ENCODE peak calls at places on chromosome 1, in six cellular contexts. C is OCI-LY7, X is GM20000, L is brain microvascular endothelial cell, S is tibial artery, W is AG09319. A is an unnamed sample.

GRCh38 chr1:171126504-171126903 is 35.8 kb downstream of the FMO3 start:
- DNase-seq in X (no peak), C (no peak), L (no peak), W (no peak), S (peak; percentile 63), A (no peak)

GRCh38 chr1:61864501-61864900 is 122.2 kb downstream of the PATJ start:
- DNase-seq in X (no peak), S (no peak), C (no peak), L (no peak), W (no peak), A (no peak)

GRCh38 chr1:81999364-81999763 is 198.6 kb downstream of the ADGRL2 start:
- DNase-seq in L (no peak), W (no peak), C (no peak), S (no peak), X (no peak), A (no peak)

GRCh38 chr1:197736689-197737088 is 38.6 kb downstream of the DENND1B start:
- DNase-seq in C (no peak), W (peak; percentile 18), X (no peak), S (no peak), L (peak; percentile 2), A (no peak)

GRCh38 chr1:116852910-116853309 is 56.8 kb upstream of the PTGFRN start:
- DNase-seq in L (peak; percentile 58), W (no peak), C (no peak), X (no peak), S (no peak), A (no peak)

GRCh38 chr1:59434336-59434735 is 137.4 kb downstream of the FGGY start:
- DNase-seq in C (no peak), W (no peak), S (no peak), X (no peak), L (no peak), A (no peak)

GRCh38 chr1:23480187-23481025 is 3.6 kb downstream of the ASAP3 start:
- DNase-seq in W (no peak), X (no peak), C (peak; percentile 60), L (no peak), S (no peak), A (no peak)

GRCh38 chr1:162663086-162663485 is 30.8 kb downstream of the DDR2 start:
- DNase-seq in L (peak; percentile 49), S (no peak), C (no peak), X (peak; percentile 39), W (no peak), A (no peak)

GRCh38 chr1:171814692-171815091 is 26.6 kb upstream of the DNM3 start:
- DNase-seq in W (peak; percentile 47), C (no peak), S (no peak), X (no peak), L (no peak), A (no peak)

GRCh38 chr1:161021959-161022332 is 994 bp upstream of the F11R start:
- DNase-seq in X (no peak), C (no peak), S (no peak), W (no peak), L (no peak), A (no peak)

GRCh38 chr1:37919277-37919676 is 27.6 kb downstream of the INPP5B start:
- DNase-seq in W (no peak), L (peak; percentile 34), C (peak; percentile 58), S (no peak), X (no peak), A (no peak)

GRCh38 chr1:5706239-5706638 is 286.0 kb downstream of the NPHP4 start:
- DNase-seq in W (no peak), X (no peak), C (no peak), L (no peak), S (no peak), A (no peak)

GRCh38 chr1:113109908-113110554 is 37.0 kb downstream of the LRIG2 start:
- DNase-seq in C (no peak), X (no peak), L (peak; percentile 96), S (peak; percentile 22), W (peak; percentile 88), A (peak; percentile 49)

GRCh38 chr1:210669951-210670350 is 341.2 kb downstream of the HHAT start:
- DNase-seq in W (no peak), C (no peak), L (no peak), X (no peak), S (no peak), A (no peak)

GRCh38 chr1:32702599-32703478 is at the start of gene SYNC:
- DNase-seq in S (peak; percentile 57), C (no peak), L (peak; percentile 40), W (peak; percentile 45), X (peak; percentile 70), A (no peak)

GRCh38 chr1:15063346-15063745 is 90.2 kb upstream of the TMEM51 start:
- DNase-seq in X (no peak), S (no peak), C (no peak), L (no peak), W (no peak), A (no peak)

GRCh38 chr1:209651148-209651547 is 1.1 kb downstream of the LAMB3 start:
- DNase-seq in L (peak; percentile 79), W (no peak), X (peak; percentile 56), S (peak; percentile 79), C (no peak), A (peak; percentile 77)

GRCh38 chr1:99707535-99708142 is 58.8 kb downstream of the FRRS1 start:
- DNase-seq in C (peak; percentile 67), W (peak; percentile 24), L (peak; percentile 79), S (peak; percentile 78), X (peak; percentile 42), A (peak; percentile 86)

GRCh38 chr1:3684031-3684430 is 31.7 kb downstream of the TP73 start:
- DNase-seq in S (no peak), L (no peak), W (no peak), X (peak; percentile 24), C (no peak), A (no peak)

GRCh38 chr1:26984291-26984690 is 9.2 kb upstream of the TRNP1 start:
- DNase-seq in W (no peak), C (no peak), L (no peak), S (no peak), X (no peak), A (no peak)

GRCh38 chr1:9922342-9922741 is 12.3 kb upstream of the CTNNBIP1 start:
- DNase-seq in S (no peak), W (no peak), X (no peak), L (no peak), C (no peak), A (no peak)

GRCh38 chr1:22412932-22413727 is 38.5 kb upstream of the ZBTB40 start:
- DNase-seq in C (no peak), L (peak; percentile 28), W (no peak), S (no peak), X (no peak), A (peak; percentile 37)

GRCh38 chr1:8122160-8122476 is 96.0 kb upstream of the ERRFI1 start:
- DNase-seq in X (no peak), S (no peak), C (no peak), L (peak; percentile 89), W (no peak), A (peak; percentile 92)

GRCh38 chr1:7299329-7299799 is 471.7 kb upstream of the VAMP3 start:
- DNase-seq in C (no peak), W (peak; percentile 88), L (peak; percentile 98), S (peak; percentile 52), X (no peak), A (peak; percentile 93)

DNA sequence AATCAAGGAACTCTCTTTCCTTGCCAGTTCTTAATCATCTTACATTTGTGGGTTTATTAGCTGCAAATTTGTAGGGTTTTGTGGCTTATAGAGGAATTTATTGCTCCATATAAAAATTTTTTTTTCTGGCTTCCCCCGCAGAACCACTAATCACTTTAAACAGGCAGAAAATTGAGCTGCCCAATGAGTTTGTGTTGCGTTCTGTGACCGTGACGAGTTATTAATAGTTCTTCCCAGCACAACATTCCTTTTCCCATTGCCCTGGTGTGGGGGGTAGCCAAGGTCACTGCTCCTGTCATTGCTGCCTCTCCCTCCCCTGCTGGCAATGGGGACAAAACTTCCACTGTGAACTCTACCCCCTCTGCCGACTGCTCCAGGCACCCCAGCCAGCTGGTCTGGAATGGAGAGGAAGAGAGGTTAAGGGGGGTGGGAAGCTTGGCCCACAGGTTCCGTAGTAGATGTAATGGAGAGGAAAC is 55.1 kb downstream of the UBE2T start:
- DNase-seq in L (no peak), S (peak; percentile 48), X (no peak), W (peak; percentile 63), C (no peak), A (peak; percentile 60)
- TF ChIP-seq CTCF in L (peak; percentile 35), S (no peak), X (no peak), W (peak; percentile 14), C (no peak), A (no peak)

DNA sequence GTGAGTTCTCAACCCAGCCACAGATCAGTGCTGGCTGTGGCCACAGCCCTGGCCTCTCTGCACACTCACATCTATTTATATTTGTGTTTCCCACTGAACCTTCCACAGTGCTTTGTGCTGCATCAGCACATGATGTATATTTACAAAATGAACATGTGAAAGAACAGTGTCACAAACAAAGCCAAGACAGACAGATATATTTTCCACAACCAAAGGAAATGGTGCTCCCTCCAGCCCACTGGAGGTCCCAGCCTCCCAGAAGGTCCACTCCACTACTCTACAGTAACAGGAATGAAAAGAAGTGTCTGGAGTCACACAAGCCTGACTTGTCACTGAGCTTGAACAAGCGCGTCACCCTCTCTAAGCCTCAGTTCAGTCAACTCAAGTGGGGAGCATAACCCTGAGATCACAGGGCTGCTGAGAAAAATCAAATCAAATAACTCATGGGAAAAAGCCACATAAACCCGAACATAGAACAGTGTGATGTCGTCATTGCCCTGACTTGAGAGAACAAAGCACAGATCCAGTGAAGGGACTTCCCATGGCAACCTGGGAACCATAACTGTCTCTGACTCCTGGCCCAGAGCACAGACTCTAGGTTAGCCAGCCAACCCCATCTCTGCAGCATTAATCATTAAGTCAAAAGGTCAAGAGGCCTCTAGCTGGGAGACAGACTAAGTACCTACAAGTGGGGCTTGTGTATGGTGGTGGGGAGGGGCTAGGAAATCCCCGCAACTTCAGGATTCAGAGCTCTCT is 121.2 kb downstream of the TRABD2B start:
- DNase-seq in L (peak; percentile 8), S (no peak), W (no peak), X (no peak), C (no peak), A (no peak)
- TF ChIP-seq CTCF in L (no peak), S (no peak), W (no peak), X (no peak), C (no peak), A (no peak)

DNA sequence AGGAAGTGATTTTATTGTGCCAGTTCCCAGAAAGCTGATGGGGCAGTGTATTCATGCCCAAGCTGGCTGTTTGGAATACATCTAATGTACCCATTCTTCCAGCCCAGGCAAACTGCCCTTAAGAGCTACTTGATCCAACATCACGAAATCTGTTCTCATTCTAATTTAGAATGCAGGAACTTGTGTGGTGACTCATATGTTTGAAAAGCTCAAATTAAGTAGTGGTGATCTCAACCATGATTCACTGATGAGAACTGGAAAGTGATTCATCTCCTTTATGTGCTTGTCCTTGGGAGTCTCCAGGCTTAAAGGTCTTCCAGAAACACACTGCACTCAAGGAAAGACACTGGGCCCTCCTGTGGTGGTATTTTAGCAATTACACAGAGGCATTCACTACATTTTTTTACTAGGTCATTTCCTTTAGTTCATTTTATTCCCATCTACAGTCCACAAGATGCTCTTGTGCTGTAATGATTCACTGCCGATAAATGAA is 65.4 kb downstream of the RPE65 start:
- DNase-seq in C (no peak), L (peak; percentile 99), X (no peak), S (no peak), W (peak; percentile 97), A (peak; percentile 98)
- TF ChIP-seq CTCF in C (no peak), L (peak; percentile 56), X (no peak), S (no peak), W (peak; percentile 52), A (peak; percentile 32)

DNA sequence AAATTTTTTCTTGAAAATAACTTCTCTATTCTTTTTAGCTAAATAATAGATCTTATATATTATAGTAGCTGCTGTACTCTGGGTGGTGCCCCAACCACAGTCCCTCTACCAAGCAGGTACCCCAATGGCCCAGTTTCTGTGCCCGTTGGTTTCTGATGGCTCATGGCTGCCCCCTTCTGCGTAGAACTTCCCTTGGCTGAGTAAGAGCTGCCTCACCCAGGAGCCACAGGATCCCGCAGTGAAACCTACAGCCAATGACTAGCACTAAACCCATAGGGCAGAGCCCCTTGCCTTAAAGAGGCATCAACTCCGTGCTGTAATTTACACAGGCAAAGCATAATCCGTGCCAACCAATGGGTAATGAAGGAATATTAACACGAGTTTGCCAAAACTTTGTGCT is 247.5 kb downstream of the USH2A start:
- DNase-seq in X (no peak), C (no peak), L (no peak), S (no peak), W (no peak), A (no peak)
- TF ChIP-seq CTCF in X (no peak), C (no peak), L (peak; percentile 4), S (no peak), W (no peak), A (no peak)

A was measured in endothelial cell of umbilical vein.